ENCODE peak calls at places on chromosomes 4 and X, in six cellular contexts. W is heart right ventricle; L is neural progenitor cell; T is uterus; M is mammary epithelial cell; S is effector memory CD4-positive, alpha-beta T cell. X is an unnamed sample.
A peak's percentile ranks its signal among the peaks of the same experiment; 100 is the strongest.

GRCh38 chr4:40254961-40255721 is 58.3 kb downstream of the RHOH start:
- DNase-seq in W (no peak), L (no peak), T (no peak), M (peak; percentile 73), S (no peak), X (no peak)

GRCh38 chrX:47562615-47563243 is 1.7 kb downstream of the ARAF start:
- DNase-seq in W (no peak), L (peak; percentile 37), T (no peak), M (no peak), S (no peak), X (no peak)

GRCh38 chr4:177492022-177492421 is 49.8 kb upstream of the AGA start:
- DNase-seq in W (no peak), L (no peak), T (no peak), M (no peak), S (no peak), X (no peak)

GRCh38 chr4:185256444-185256843 is 47.0 kb downstream of the SNX25 start:
- DNase-seq in W (no peak), L (no peak), T (no peak), M (peak; percentile 65), S (no peak), X (no peak)

GRCh38 chr4:101370663-101371210 is 23.4 kb upstream of the PPP3CA start:
- DNase-seq in W (no peak), L (no peak), T (no peak), M (no peak), S (no peak), X (no peak)

GRCh38 chr4:80730158-80730557 is 300.4 kb upstream of the BMP3 start:
- DNase-seq in W (no peak), L (peak; percentile 6), T (no peak), M (no peak), S (no peak), X (no peak)

GRCh38 chrX:129980043-129980442 is 2.4 kb upstream of the BCORL1 start:
- DNase-seq in W (peak; percentile 32), L (peak; percentile 48), T (peak; percentile 52), M (no peak), S (peak; percentile 49), X (peak; percentile 77)

GRCh38 chr4:141127884-141128283 is 5.4 kb downstream of the RNF150 start:
- DNase-seq in W (no peak), L (no peak), T (no peak), M (no peak), S (no peak), X (no peak)

GRCh38 chr4:40264995-40265909 is 68.4 kb downstream of the RHOH start:
- DNase-seq in W (no peak), L (peak; percentile 15), T (peak; percentile 20), M (no peak), S (no peak), X (no peak)

GRCh38 chr4:141410839-141411238 is 190.1 kb downstream of the ZNF330 start:
- DNase-seq in W (no peak), L (no peak), T (no peak), M (no peak), S (no peak), X (no peak)

GRCh38 chr4:6674500-6675149 is 19.1 kb upstream of the S100P start:
- DNase-seq in W (no peak), L (peak; percentile 40), T (no peak), M (peak; percentile 70), S (peak; percentile 58), X (no peak)

GRCh38 chr4:48090621-48091020 is 43.4 kb downstream of the TXK start:
- DNase-seq in W (no peak), L (no peak), T (no peak), M (peak; percentile 45), S (no peak), X (no peak)

GRCh38 chrX:11059923-11060322 is 51.2 kb upstream of the HCCS start:
- DNase-seq in W (no peak), L (no peak), T (no peak), M (peak; percentile 76), S (no peak), X (no peak)

GRCh38 chr4:144647095-144647959 is 1.4 kb downstream of the HHIP start:
- DNase-seq in W (no peak), L (peak; percentile 36), T (no peak), M (no peak), S (no peak), X (no peak)

GRCh38 chrX:136620780-136621179 is 27.2 kb upstream of the CD40LG start:
- DNase-seq in W (no peak), L (no peak), T (no peak), M (peak; percentile 57), S (no peak), X (no peak)

GRCh38 chrX:107978707-107979307 is 3.4 kb downstream of the TEX13B start:
- DNase-seq in W (no peak), L (peak; percentile 62), T (no peak), M (peak; percentile 12), S (no peak), X (no peak)

GRCh38 chr4:575281-576141 is 584 bp downstream of the TMEM271 start:
- DNase-seq in W (peak; percentile 11), L (peak; percentile 92), T (no peak), M (peak; percentile 56), S (no peak), X (peak; percentile 63)

GRCh38 chr4:15457401-15458201 is 12.1 kb upstream of the CC2D2A start:
- DNase-seq in W (no peak), L (peak; percentile 46), T (no peak), M (no peak), S (no peak), X (no peak)

GRCh38 chr4:185479507-185479971 is 8.0 kb upstream of the CCDC110 start:
- DNase-seq in W (no peak), L (no peak), T (no peak), M (no peak), S (no peak), X (no peak)

GRCh38 chr4:6141554-6141953 is 58.8 kb downstream of the JAKMIP1 start:
- DNase-seq in W (no peak), L (no peak), T (no peak), M (no peak), S (no peak), X (no peak)

GRCh38 chrX:95318882-95319281 is 1365.8 kb upstream of the DIAPH2 start:
- DNase-seq in W (no peak), L (peak; percentile 52), T (no peak), M (peak; percentile 19), S (no peak), X (no peak)

GRCh38 chr4:82423245-82424054 is 6.8 kb downstream of the HNRNPDL start:
- DNase-seq in W (no peak), L (no peak), T (no peak), M (peak; percentile 28), S (no peak), X (no peak)

GRCh38 chr4:89123418-89123817 is 12.1 kb downstream of the TIGD2 start:
- DNase-seq in W (no peak), L (no peak), T (no peak), M (peak; percentile 63), S (no peak), X (no peak)

GRCh38 chr4:101795704-101796103 is 5.2 kb downstream of the BANK1 start:
- DNase-seq in W (no peak), L (no peak), T (no peak), M (no peak), S (no peak), X (no peak)

GRCh38 chr4:25970241-25970675 is 56.2 kb downstream of the SMIM20 start:
- DNase-seq in W (peak; percentile 46), L (no peak), T (no peak), M (no peak), S (no peak), X (no peak)

GRCh38 chrX:91414710-91415109 is 19.9 kb upstream of the PABPC5 start:
- DNase-seq in W (no peak), L (peak; percentile 39), T (no peak), M (no peak), S (no peak), X (no peak)

GRCh38 chrX:9494806-9495205 is 29.9 kb downstream of the TBL1X start:
- DNase-seq in W (no peak), L (no peak), T (peak; percentile 72), M (no peak), S (no peak), X (no peak)

GRCh38 chr4:150078041-150078995 is at the start of gene DCLK2:
- DNase-seq in W (peak; percentile 88), L (peak; percentile 90), T (peak; percentile 85), M (peak; percentile 32), S (no peak), X (peak; percentile 82)
- H3K27ac ChIP-seq in W (peak within 1 kb of the TSS; percentile 96), L (no peak within 1 kb of the TSS), T (peak within 1 kb of the TSS; percentile 90), M (no peak within 1 kb of the TSS), S (no peak within 1 kb of the TSS), X (peak within 1 kb of the TSS; percentile 77)

GRCh38 chr4:123529278-123529568 is 132.6 kb downstream of the SPRY1 start:
- DNase-seq in W (no peak), L (no peak), T (no peak), M (no peak), S (no peak), X (no peak)
- H3K4me1 ChIP-seq in W (no peaks in the 10 kb centered on the region), L (peaks cover 4% of the 10 kb centered on the region), T (no peaks in the 10 kb centered on the region), M (peaks cover 15% of the 10 kb centered on the region), S (no peaks in the 10 kb centered on the region), X (no peaks in the 10 kb centered on the region)

GRCh38 chr4:173275150-173275549 is 59.0 kb downstream of the HMGB2 start:
- DNase-seq in W (no peak), L (no peak), T (no peak), M (no peak), S (no peak), X (no peak)
- H3K27ac ChIP-seq in W (no peak overlapping the region), L (no peak overlapping the region), T (no peak overlapping the region), M (no peak overlapping the region), S (no peak overlapping the region), X (no peak overlapping the region)

GRCh38 chr4:139454646-139455045 is 725 bp downstream of the RAB33B start:
- DNase-seq in W (no peak), L (no peak), T (no peak), M (no peak), S (no peak), X (no peak)

GRCh38 chr4:139452000-139452399 is 1.9 kb upstream of the RAB33B start:
- DNase-seq in W (no peak), L (no peak), T (no peak), M (no peak), S (no peak), X (no peak)

GRCh38 chr4:139454111-139454600 is at the start of gene RAB33B:
- DNase-seq in W (no peak), L (peak; percentile 95), T (no peak), M (no peak), S (no peak), X (no peak)

GRCh38 chr4:139453041-139453370 is 915 bp upstream of the RAB33B start:
- DNase-seq in W (no peak), L (no peak), T (no peak), M (peak; percentile 79), S (peak; percentile 66), X (no peak)

DNA sequence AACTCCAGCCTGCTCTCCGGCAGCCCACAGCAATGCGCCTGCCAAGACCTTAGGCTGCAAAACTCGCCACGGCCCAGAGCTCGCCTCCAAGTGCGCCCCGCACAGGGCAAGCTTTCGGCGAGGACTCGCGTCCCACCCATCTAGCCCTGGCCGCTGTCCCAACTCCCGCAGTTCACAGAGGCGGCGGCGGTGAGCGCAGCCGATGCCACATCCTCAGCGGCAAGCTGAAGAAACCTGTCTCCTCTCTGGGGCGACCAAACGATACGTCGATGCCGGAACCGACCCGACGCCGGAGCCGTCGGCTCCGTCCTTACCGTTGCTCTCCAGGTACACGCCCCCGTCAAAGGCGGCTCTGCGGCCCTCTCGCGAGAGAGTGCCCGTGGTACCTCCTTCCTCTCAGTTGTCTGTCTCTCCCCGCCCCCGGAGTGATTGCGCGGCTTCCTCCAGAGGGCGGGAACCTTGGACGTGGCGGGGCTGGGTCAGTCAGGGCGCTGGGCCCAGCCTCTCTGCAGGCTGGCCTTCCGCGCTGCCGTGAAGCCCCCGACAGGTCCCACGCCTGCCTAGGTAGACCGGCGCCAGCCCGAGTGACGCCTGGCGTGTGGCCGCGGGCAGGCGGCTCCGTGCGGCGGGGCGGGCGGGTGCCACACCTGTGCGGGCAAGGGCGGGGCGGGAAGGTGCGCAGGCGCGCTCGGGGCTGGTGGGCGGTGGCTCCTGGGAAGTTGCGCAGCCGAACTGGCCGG is 380 bp upstream of the RAB33B start:
- DNase-seq in W (peak; percentile 98), L (peak; percentile 97), T (peak; percentile 99), M (peak; percentile 97), S (peak; percentile 96), X (peak; percentile 100)
- H3K4me1 ChIP-seq in W (peaks cover 52% of the 10 kb centered on the region), L (peaks cover 33% of the 10 kb centered on the region), T (no peaks in the 10 kb centered on the region), M (peaks cover 14% of the 10 kb centered on the region), S (peaks cover 13% of the 10 kb centered on the region), X (peaks cover 47% of the 10 kb centered on the region)

X was measured in left lung.